ENCODE peak calls at places on chromosome 18, in ten cellular contexts. U is Panc1; Y is activated CD8-positive, alpha-beta T cell treated with anti-CD3 and anti-CD28 coated beads for 36 hours; N is astrocyte of the cerebellum; T is PC-3; F is upper lobe of right lung; J is fibroblast of lung; L is brain microvascular endothelial cell; Z is GM20000; K is CD4-positive, alpha-beta T cell. O is an unnamed sample.

GRCh38 chr18:54558609-54559585 is 32.1 kb upstream of the DYNAP start:
- DNase-seq in U (peak), Y (peak), N (peak), T (peak), F (no peak), J (peak), L (no peak), Z (peak), K (no peak), O (no peak)

GRCh38 chr18:36415606-36416005 is 118.1 kb downstream of the FHOD3 start:
- DNase-seq in U (no peak), Y (no peak), N (no peak), T (no peak), F (no peak), J (no peak), L (no peak), Z (no peak), K (no peak), O (no peak)

GRCh38 chr18:33404244-33404873 is 36.2 kb downstream of the CCDC178 start:
- DNase-seq in U (no peak), Y (no peak), N (no peak), T (no peak), F (no peak), J (peak), L (no peak), Z (peak), K (no peak), O (no peak)

GRCh38 chr18:1296237-1296636 is 391.6 kb downstream of the ADCYAP1 start:
- DNase-seq in U (no peak), Y (no peak), N (no peak), T (peak), F (no peak), J (no peak), L (no peak), Z (no peak), K (no peak), O (no peak)

GRCh38 chr18:76126327-76126726 is 368.7 kb downstream of the ZNF516 start:
- DNase-seq in U (no peak), Y (no peak), N (no peak), T (no peak), F (no peak), J (no peak), L (no peak), Z (no peak), K (no peak), O (no peak)

GRCh38 chr18:74682141-74682997 is 84.7 kb downstream of the ZNF407 start:
- DNase-seq in U (no peak), Y (no peak), N (no peak), T (no peak), F (no peak), J (peak), L (no peak), Z (no peak), K (no peak), O (no peak)

GRCh38 chr18:74186661-74187060 is 38.3 kb downstream of the TIMM21 start:
- DNase-seq in U (no peak), Y (no peak), N (no peak), T (no peak), F (no peak), J (no peak), L (no peak), Z (no peak), K (no peak), O (no peak)

GRCh38 chr18:35406666-35407065 is 29.5 kb upstream of the ZNF396 start:
- DNase-seq in U (no peak), Y (no peak), N (no peak), T (peak), F (no peak), J (no peak), L (no peak), Z (no peak), K (no peak), O (no peak)

GRCh38 chr18:48402953-48403352 is 6.2 kb downstream of the ZBTB7C start:
- DNase-seq in U (no peak), Y (no peak), N (no peak), T (no peak), F (no peak), J (peak), L (no peak), Z (no peak), K (no peak), O (no peak)

GRCh38 chr18:78448106-78448505 is 531.5 kb upstream of the SALL3 start:
- DNase-seq in U (no peak), Y (no peak), N (no peak), T (no peak), F (no peak), J (no peak), L (no peak), Z (no peak), K (no peak), O (no peak)

GRCh38 chr18:73782405-73782804 is 365.2 kb downstream of the FBXO15 start:
- DNase-seq in U (no peak), Y (no peak), N (no peak), T (no peak), F (no peak), J (no peak), L (no peak), Z (no peak), K (no peak), O (no peak)

GRCh38 chr18:76686737-76687231 is 135.6 kb upstream of the ZNF236 start:
- DNase-seq in U (peak), Y (peak), N (peak), T (peak), F (no peak), J (peak), L (peak), Z (peak), K (no peak), O (no peak)

GRCh38 chr18:49997468-49998045 is 184.2 kb upstream of the ACAA2 start:
- DNase-seq in U (no peak), Y (no peak), N (no peak), T (no peak), F (no peak), J (no peak), L (no peak), Z (no peak), K (no peak), O (no peak)

GRCh38 chr18:24741961-24742738 is 281.7 kb downstream of the HRH4 start:
- DNase-seq in U (no peak), Y (no peak), N (no peak), T (no peak), F (no peak), J (no peak), L (no peak), Z (no peak), K (no peak), O (no peak)

GRCh38 chr18:48958951-48959350 is 8.2 kb upstream of the SMAD7 start:
- DNase-seq in U (no peak), Y (no peak), N (no peak), T (no peak), F (no peak), J (no peak), L (no peak), Z (no peak), K (no peak), O (no peak)

GRCh38 chr18:38951633-38952032 is 1386.0 kb upstream of the CELF4 start:
- DNase-seq in U (no peak), Y (no peak), N (no peak), T (peak), F (no peak), J (no peak), L (no peak), Z (no peak), K (no peak), O (no peak)

GRCh38 chr18:42041793-42042192 is 86.8 kb downstream of the PIK3C3 start:
- DNase-seq in U (no peak), Y (no peak), N (no peak), T (no peak), F (no peak), J (no peak), L (no peak), Z (no peak), K (no peak), O (no peak)

GRCh38 chr18:9612215-9612830 is 2.0 kb downstream of the PPP4R1 start:
- DNase-seq in U (no peak), Y (peak), N (no peak), T (peak), F (no peak), J (peak), L (no peak), Z (peak), K (peak), O (no peak)
- TF ChIP-seq CTCF in U (peak), Y (peak), N (peak), T (peak), F (peak), J (peak), L (peak), Z (peak), K (peak), O (peak)

DNA sequence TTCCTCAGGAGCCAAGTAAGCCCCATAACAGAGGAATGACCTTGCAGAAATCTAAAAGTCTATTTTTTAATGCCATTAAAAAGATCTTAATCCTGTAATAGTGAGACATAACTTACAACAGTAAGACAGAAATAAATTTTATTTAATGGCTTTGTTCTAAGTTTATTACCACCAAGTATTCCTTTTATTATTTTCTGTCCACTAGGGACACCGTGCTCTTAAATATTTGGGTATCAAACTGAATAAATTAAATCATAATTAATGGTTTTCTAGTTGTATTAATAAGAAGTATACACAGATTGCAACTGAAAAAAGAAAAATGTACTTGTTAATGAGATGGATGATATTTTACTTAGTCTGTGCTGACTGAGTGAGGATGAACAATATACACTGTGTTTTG is 3.1 kb upstream of the B4GALT6 start:
- DNase-seq in U (no peak), Y (no peak), N (no peak), T (no peak), F (no peak), J (peak), L (no peak), Z (no peak), K (no peak), O (no peak)
- TF ChIP-seq CTCF in U (peak), Y (no peak), N (no peak), T (peak), F (peak), J (peak), L (peak), Z (no peak), K (no peak), O (peak)

GRCh38 chr18:26466026-26466425 is 82.3 kb downstream of the KCTD1 start:
- DNase-seq in U (no peak), Y (no peak), N (no peak), T (no peak), F (no peak), J (no peak), L (no peak), Z (no peak), K (no peak), O (no peak)

GRCh38 chr18:26471826-26472225 is 76.5 kb downstream of the KCTD1 start:
- DNase-seq in U (no peak), Y (no peak), N (no peak), T (no peak), F (no peak), J (no peak), L (no peak), Z (no peak), K (no peak), O (no peak)

GRCh38 chr18:26471027-26471426 is 77.3 kb downstream of the KCTD1 start:
- DNase-seq in U (no peak), Y (no peak), N (no peak), T (no peak), F (no peak), J (no peak), L (peak), Z (no peak), K (no peak), O (no peak)

GRCh38 chr18:26470011-26470637 is 78.2 kb downstream of the KCTD1 start:
- DNase-seq in U (no peak), Y (no peak), N (peak), T (no peak), F (no peak), J (peak), L (no peak), Z (peak), K (no peak), O (no peak)

GRCh38 chr18:26468931-26469340 is 79.4 kb downstream of the KCTD1 start:
- DNase-seq in U (no peak), Y (peak), N (no peak), T (peak), F (no peak), J (no peak), L (no peak), Z (peak), K (no peak), O (no peak)
- TF ChIP-seq CTCF in U (peak), Y (peak), N (peak), T (peak), F (peak), J (peak), L (peak), Z (peak), K (no peak), O (peak)

GRCh38 chr18:64094210-64094609 is 54.7 kb downstream of the LINC00305 start:
- DNase-seq in U (no peak), Y (no peak), N (no peak), T (no peak), F (no peak), J (no peak), L (no peak), Z (no peak), K (no peak), O (no peak)

GRCh38 chr18:64100136-64100922 is 48.6 kb downstream of the LINC00305 start:
- DNase-seq in U (no peak), Y (no peak), N (peak), T (no peak), F (no peak), J (no peak), L (no peak), Z (peak), K (no peak), O (no peak)

GRCh38 chr18:64099244-64099643 is 49.6 kb downstream of the LINC00305 start:
- DNase-seq in U (no peak), Y (no peak), N (no peak), T (no peak), F (no peak), J (no peak), L (no peak), Z (no peak), K (no peak), O (no peak)

GRCh38 chr18:64095056-64095455 is 53.8 kb downstream of the LINC00305 start:
- DNase-seq in U (no peak), Y (no peak), N (no peak), T (no peak), F (no peak), J (no peak), L (no peak), Z (no peak), K (no peak), O (no peak)

GRCh38 chr18:64097497-64097896 is 51.4 kb downstream of the LINC00305 start:
- DNase-seq in U (no peak), Y (no peak), N (peak), T (peak), F (no peak), J (peak), L (no peak), Z (no peak), K (no peak), O (no peak)
- TF ChIP-seq CTCF in U (peak), Y (no peak), N (peak), T (peak), F (peak), J (no peak), L (peak), Z (no peak), K (no peak), O (peak)

DNA sequence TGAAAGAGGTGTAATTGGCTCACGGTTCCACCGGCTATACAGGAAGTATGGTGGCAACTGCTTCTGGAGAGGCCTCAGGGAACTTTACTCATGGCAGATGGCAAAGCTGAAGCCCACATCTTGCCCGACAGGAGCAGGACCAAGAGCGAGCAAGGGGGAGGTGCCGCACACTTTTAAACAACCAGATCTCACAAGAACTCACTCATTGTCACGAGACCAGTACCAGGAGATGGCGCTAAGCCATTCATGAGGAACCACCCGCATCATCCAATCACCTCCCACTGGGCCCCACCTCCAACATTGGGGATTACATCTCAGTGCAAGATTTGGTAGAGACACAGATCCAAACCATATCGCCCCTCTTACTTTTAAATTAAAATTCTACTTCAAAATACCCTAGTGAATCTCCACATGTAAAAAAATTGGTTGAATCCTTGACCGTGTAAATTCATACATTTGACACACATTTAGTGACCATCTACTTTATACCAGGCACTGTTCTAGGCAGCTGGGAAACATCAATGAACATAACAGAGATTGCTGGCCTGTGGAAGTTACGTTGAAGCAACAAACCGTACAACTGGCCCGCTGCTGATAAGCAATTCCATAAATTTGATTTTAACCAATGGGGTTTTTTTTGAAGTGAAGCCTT is 87.6 kb downstream of the ALPK2 start:
- DNase-seq in U (no peak), Y (peak), N (no peak), T (peak), F (no peak), J (peak), L (peak), Z (no peak), K (no peak), O (no peak)
- TF ChIP-seq CTCF in U (no peak), Y (peak), N (no peak), T (peak), F (peak), J (no peak), L (peak), Z (peak), K (peak), O (peak)

GRCh38 chr18:22377769-22378168 is 39.9 kb downstream of the CTAGE1 start:
- DNase-seq in U (no peak), Y (no peak), N (no peak), T (no peak), F (no peak), J (no peak), L (no peak), Z (no peak), K (no peak), O (no peak)

DNA sequence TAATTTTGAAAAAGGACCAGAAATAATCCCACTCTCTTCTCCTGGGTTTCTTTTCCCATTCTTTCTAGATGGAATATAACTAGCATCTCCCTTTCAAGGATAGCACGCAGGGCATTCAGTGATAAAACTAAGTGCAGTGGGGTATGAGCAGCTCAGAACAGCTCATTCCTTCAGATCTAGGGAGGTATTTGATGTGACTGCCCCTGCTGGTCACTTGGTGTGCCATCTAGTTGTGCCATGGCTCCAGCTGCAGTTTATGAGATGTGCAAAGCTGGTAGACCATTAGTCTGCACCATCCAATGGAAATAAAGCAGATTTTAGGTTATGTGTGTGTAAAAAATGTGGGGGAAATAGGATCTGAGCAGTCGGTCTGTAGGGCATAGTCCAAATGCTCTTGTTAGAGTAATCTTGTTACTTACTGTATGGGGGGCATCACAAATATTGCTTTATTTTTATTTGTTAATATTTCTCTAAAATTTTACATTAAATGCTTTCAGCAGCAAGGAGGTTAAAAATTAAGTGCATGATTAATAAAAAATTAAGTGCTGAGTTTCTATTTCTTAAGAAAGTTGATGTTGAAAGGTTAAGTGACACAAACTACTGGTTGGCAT is 38.9 kb downstream of the CTAGE1 start:
- DNase-seq in U (no peak), Y (peak), N (no peak), T (peak), F (no peak), J (peak), L (peak), Z (no peak), K (no peak), O (no peak)
- TF ChIP-seq CTCF in U (peak), Y (no peak), N (peak), T (peak), F (peak), J (peak), L (peak), Z (no peak), K (no peak), O (peak)

GRCh38 chr18:51540562-51540961 is 343.1 kb upstream of the MEX3C start:
- DNase-seq in U (no peak), Y (no peak), N (no peak), T (no peak), F (no peak), J (no peak), L (no peak), Z (no peak), K (no peak), O (no peak)

GRCh38 chr18:51541230-51541629 is 343.7 kb upstream of the MEX3C start:
- DNase-seq in U (no peak), Y (no peak), N (no peak), T (no peak), F (no peak), J (no peak), L (no peak), Z (no peak), K (no peak), O (no peak)

GRCh38 chr18:51531496-51531895 is 334.0 kb upstream of the MEX3C start:
- DNase-seq in U (no peak), Y (no peak), N (no peak), T (peak), F (no peak), J (no peak), L (no peak), Z (no peak), K (no peak), O (no peak)

DNA sequence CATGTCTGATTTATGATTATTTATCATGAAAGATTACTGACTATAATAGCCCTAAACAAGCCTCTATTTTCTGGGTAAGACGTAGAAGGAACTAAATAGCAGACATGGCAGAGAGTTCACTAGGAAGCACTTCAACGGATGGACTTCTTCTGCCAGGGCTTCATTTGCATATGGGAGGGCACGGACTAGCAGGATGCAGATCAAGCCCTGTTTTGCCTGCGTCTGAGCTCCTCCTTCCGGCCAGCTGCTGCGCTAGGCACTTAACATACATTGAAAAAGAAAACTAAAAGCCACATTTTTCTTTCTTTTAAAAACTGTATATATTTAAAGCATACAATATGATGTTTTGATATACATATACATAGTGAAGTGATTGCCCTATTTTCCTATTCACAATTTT is 340.0 kb upstream of the MEX3C start:
- DNase-seq in U (no peak), Y (peak), N (peak), T (peak), F (no peak), J (no peak), L (peak), Z (no peak), K (no peak), O (no peak)
- TF ChIP-seq CTCF in U (no peak), Y (no peak), N (peak), T (no peak), F (peak), J (no peak), L (peak), Z (no peak), K (no peak), O (peak)

DNA sequence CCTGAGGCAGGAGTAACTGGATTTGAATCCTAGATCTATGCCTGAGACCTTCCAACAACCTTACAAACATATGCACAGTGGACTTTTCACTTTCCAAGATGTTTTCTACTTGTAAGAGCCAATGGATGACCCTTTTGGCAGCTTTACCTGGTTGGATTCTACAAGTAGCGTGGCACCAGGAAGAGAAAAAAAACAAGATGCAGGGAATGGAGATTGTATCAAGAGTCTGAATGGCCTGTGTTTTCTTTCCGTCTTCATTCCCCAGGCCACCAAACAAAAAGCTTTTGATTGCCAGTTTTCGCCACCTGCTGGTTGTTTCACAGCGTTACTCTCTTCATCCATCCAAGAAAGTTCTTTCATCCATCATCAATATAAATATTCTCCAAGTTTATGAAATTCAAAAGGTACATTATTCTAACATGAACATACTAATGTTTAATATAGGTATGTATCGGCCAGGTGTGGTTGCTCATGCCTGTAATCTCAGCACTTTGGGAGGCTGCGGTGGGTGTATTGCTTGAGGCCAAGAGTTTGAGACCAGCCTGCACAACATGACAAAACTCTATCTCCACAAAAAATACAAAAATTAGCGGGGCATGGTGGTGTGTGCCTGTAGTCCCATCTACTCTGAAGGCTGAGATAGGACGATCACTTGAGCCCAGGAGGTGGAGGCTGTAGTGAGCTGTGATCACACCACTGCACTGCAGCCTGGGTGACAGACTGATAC is 3.5 kb upstream of the BCL2 start:
- DNase-seq in U (peak), Y (peak), N (peak), T (peak), F (no peak), J (peak), L (peak), Z (peak), K (peak), O (no peak)
- TF ChIP-seq CTCF in U (peak), Y (peak), N (peak), T (peak), F (peak), J (peak), L (peak), Z (peak), K (peak), O (peak)

O was measured in chondrocyte.